ENCODE peak calls at places on chromosomes 5 and 9, in eight cellular contexts. Y, M, G, C, N, R, P and D are unnamed samples.

GRCh38 chr9:108467653-108468324 is 388.0 kb downstream of the ACTL7B start:
- DNase-seq in M (no peak), P (no peak), C (no peak), N (no peak), R (no peak), Y (no peak), G (no peak), D (no peak)

GRCh38 chr5:150376799-150377771 is 19.6 kb downstream of the TCOF1 start:
- DNase-seq in R (no peak), P (peak), Y (peak), C (no peak), N (no peak), G (peak), M (no peak), D (no peak)

GRCh38 chr9:114417511-114417910 is 29.7 kb upstream of the AKNA start:
- DNase-seq in C (no peak), G (peak), Y (no peak), N (no peak), R (no peak), P (no peak), M (no peak), D (peak)

GRCh38 chr9:130307667-130307943 is 42.0 kb downstream of the HMCN2 start:
- DNase-seq in P (no peak), C (no peak), N (no peak), M (peak), Y (no peak), G (no peak), R (no peak), D (no peak)

GRCh38 chr9:115604831-115605483 is 487.0 kb upstream of the TNC start:
- DNase-seq in Y (no peak), N (no peak), P (no peak), G (peak), C (no peak), M (no peak), R (no peak), D (peak)

GRCh38 chr5:57684299-57684702 is 201.7 kb upstream of the ACTBL2 start:
- DNase-seq in C (no peak), R (no peak), G (no peak), Y (no peak), N (no peak), M (no peak), P (no peak), D (peak)

GRCh38 chr9:110114888-110115259 is 93.1 kb downstream of the C9orf152 start:
- DNase-seq in N (no peak), C (no peak), G (no peak), P (no peak), M (no peak), R (no peak), Y (no peak), D (no peak)

GRCh38 chr5:72847439-72847838 is 31.0 kb downstream of the TNPO1 start:
- DNase-seq in G (no peak), N (no peak), M (no peak), P (no peak), Y (no peak), R (no peak), C (no peak), D (no peak)

GRCh38 chr5:7856855-7857254 is 5.9 kb upstream of the CFAP90 start:
- DNase-seq in P (peak), G (no peak), N (peak), Y (no peak), M (no peak), C (no peak), R (peak), D (no peak)

GRCh38 chr5:150513375-150514309 is 5.7 kb downstream of the NDST1 start:
- DNase-seq in P (no peak), C (no peak), N (no peak), G (no peak), M (no peak), R (no peak), Y (no peak), D (no peak)

GRCh38 chr9:129225201-129225778 is 47.2 kb upstream of the IER5L start:
- DNase-seq in Y (no peak), C (no peak), R (no peak), P (no peak), M (peak), G (no peak), N (no peak), D (no peak)

GRCh38 chr9:129763235-129763917 is 10.5 kb upstream of the PTGES start:
- DNase-seq in Y (no peak), M (peak), P (no peak), C (no peak), N (no peak), R (no peak), G (no peak), D (no peak)

GRCh38 chr9:124428751-124429529 is 13.7 kb upstream of the PSMB7 start:
- DNase-seq in G (no peak), N (no peak), Y (no peak), R (no peak), P (no peak), M (no peak), C (no peak), D (no peak)

GRCh38 chr9:86687788-86688187 is 259.5 kb downstream of the GAS1 start:
- DNase-seq in M (no peak), G (peak), N (no peak), R (peak), P (no peak), Y (no peak), C (no peak), D (no peak)

GRCh38 chr5:468401-468800 is 25.4 kb downstream of the EXOC3 start:
- DNase-seq in M (no peak), P (no peak), C (no peak), R (no peak), Y (no peak), G (no peak), N (no peak), D (no peak)

GRCh38 chr5:39080597-39081204 is 6.5 kb upstream of the RICTOR start:
- DNase-seq in Y (peak), N (no peak), C (peak), P (peak), G (no peak), R (peak), M (no peak), D (peak)

GRCh38 chr5:149221731-149222342 is 49.8 kb upstream of the AFAP1L1 start:
- DNase-seq in C (no peak), Y (no peak), N (no peak), P (no peak), R (no peak), G (no peak), M (no peak), D (no peak)

GRCh38 chr9:81535542-81536241 is 153.7 kb downstream of the TLE1 start:
- DNase-seq in R (no peak), M (no peak), P (no peak), C (no peak), Y (no peak), N (no peak), G (peak), D (no peak)

GRCh38 chr5:43514471-43514815 is 505 bp downstream of the C5orf34 start:
- DNase-seq in N (peak), M (no peak), Y (no peak), C (peak), P (no peak), R (no peak), G (peak), D (peak)

GRCh38 chr9:112970939-112971338 is 41.1 kb downstream of the ZNF883 start:
- DNase-seq in M (no peak), R (peak), G (no peak), Y (no peak), C (no peak), N (no peak), P (no peak), D (no peak)

GRCh38 chr5:73792687-73793320 is 166.8 kb downstream of the ARHGEF28 start:
- DNase-seq in M (peak), P (peak), R (peak), C (peak), N (peak), Y (peak), G (peak), D (peak)

GRCh38 chr5:56549096-56549886 is 266.1 kb upstream of the MAP3K1 start:
- DNase-seq in N (no peak), P (no peak), C (no peak), R (no peak), G (no peak), Y (no peak), M (no peak), D (no peak)

GRCh38 chr9:131094015-131094414 is 2.3 kb upstream of the AIF1L start:
- DNase-seq in G (no peak), P (no peak), M (no peak), C (no peak), R (no peak), N (no peak), Y (no peak), D (no peak)

GRCh38 chr9:93549636-93550035 is 26.7 kb upstream of the PHF2 start:
- DNase-seq in M (no peak), C (no peak), R (no peak), N (no peak), P (no peak), Y (no peak), G (no peak), D (no peak)

GRCh38 chr5:59893436-59894227 is at the start of gene PDE4D:
- DNase-seq in G (peak), N (peak), Y (no peak), M (peak), P (peak), R (no peak), C (peak), D (peak)